ENCODE peak calls at places on chromosomes 16 and 17, in five cellular contexts. D is HCT116, I is stomach, V is esophagus muscularis mucosa, T is GM12878. O is an unnamed sample.

GRCh38 chr17:45293413-45294211 is 23.2 kb downstream of the MAP3K14 start:
- DNase-seq in T (no peak), D (peak; percentile 65), I (peak; percentile 78), V (peak; percentile 95), O (peak; percentile 86)

GRCh38 chr17:5921919-5922318 is 148.3 kb upstream of the WSCD1 start:
- DNase-seq in I (no peak), V (no peak), T (no peak), D (peak; percentile 21), O (no peak)

GRCh38 chr17:50630524-50631194 is 4.0 kb upstream of the ABCC3 start:
- DNase-seq in I (peak; percentile 92), T (no peak), D (peak; percentile 59), V (no peak), O (no peak)

GRCh38 chr16:9854665-9855064 is 327.6 kb downstream of the GRIN2A start:
- DNase-seq in T (no peak), I (no peak), V (peak; percentile 72), D (no peak), O (no peak)

GRCh38 chr17:27453466-27453865 is 2.8 kb upstream of the KSR1 start:
- DNase-seq in V (no peak), T (no peak), I (no peak), D (no peak), O (no peak)

GRCh38 chr17:67212716-67213417 is 32.1 kb downstream of the HELZ start:
- DNase-seq in T (no peak), D (no peak), I (no peak), V (no peak), O (no peak)

GRCh38 chr16:11094075-11094593 is 149.8 kb downstream of the CLEC16A start:
- DNase-seq in I (no peak), V (no peak), T (peak; percentile 53), D (peak; percentile 77), O (no peak)

GRCh38 chr16:86498661-86499493 is 11.4 kb upstream of the FOXF1 start:
- DNase-seq in I (no peak), D (no peak), V (no peak), T (no peak), O (no peak)

GRCh38 chr17:76523084-76524037 is 14.1 kb downstream of the CYGB start:
- DNase-seq in V (no peak), I (peak; percentile 83), D (peak; percentile 58), T (no peak), O (no peak)
- TF ChIP-seq CTCF in V (peak; percentile 99), I (no peak), D (peak; percentile 100), T (peak; percentile 99), O (peak; percentile 99)

DNA sequence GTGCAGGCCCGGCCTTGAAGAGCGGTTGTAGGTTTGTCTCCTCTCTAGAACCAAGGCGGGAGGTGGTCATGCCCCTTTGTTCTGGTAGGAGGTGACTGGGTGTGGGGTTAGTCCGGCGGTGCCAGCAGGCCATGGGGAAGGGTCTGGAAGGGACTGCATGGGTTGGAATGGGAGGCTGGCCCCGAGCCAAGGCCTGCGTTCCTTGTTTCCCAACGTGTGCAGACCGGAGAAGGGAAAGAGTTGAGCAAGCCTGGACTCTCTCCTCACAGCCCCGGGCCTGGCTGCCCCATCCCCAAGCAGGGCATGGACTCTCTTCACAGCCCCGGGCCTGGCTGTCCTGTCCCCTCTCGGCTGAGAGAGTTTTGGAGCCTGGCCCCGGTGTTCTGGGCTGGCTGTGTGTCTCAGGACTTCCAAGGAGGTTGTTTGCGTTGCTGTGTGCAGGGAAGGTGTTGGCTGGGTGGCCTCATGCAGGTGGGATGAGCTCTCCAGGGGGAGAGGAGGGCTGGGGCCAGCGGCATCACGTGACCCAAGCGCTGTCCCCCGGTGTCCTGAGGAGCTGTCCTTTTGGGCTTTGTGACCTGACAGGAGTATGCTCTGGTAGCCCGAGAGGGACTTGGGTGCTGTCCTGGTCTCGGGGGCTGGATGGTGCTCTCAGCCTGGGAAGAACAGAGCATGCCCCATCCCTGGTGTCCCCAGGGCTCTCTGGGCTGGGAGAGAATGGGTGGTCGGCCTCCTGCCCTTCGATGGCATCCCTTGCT is 2.6 kb downstream of the CACNA1H start:
- DNase-seq in V (no peak), I (no peak), T (no peak), D (no peak), O (no peak)
- H3K4me1 ChIP-seq in V (peaks cover 33% of the 10 kb centered on the region), I (peaks cover 85% of the 10 kb centered on the region), T (no peaks in the 10 kb centered on the region), D (peaks cover 19% of the 10 kb centered on the region), O (peaks cover 22% of the 10 kb centered on the region)

GRCh38 chr16:30761427-30761927 is 385 bp downstream of the CFAP119 start:
- DNase-seq in T (no peak), D (no peak), V (no peak), I (no peak), O (no peak)

GRCh38 chr16:30760577-30761426 is 1.1 kb downstream of the CFAP119 start:
- DNase-seq in I (no peak), T (no peak), V (no peak), D (no peak), O (no peak)

GRCh38 chr16:30758988-30759461 is 2.8 kb downstream of the CFAP119 start:
- DNase-seq in V (no peak), I (no peak), T (no peak), D (no peak), O (peak; percentile 62)

GRCh38 chr16:30761928-30762902 is at the start of the genes CFAP119 and RNF40:
- DNase-seq in V (peak; percentile 99), D (peak; percentile 96), I (peak; percentile 97), T (peak; percentile 88), O (peak; percentile 98)

GRCh38 chr16:30760160-30760559 is 1.7 kb downstream of the CFAP119 start:
- DNase-seq in T (no peak), D (no peak), I (no peak), V (no peak), O (no peak)
- TF ChIP-seq POLR2AphosphoS5 in T (no peak), D (no peak), I (no peak), V (no peak), O (no peak)

GRCh38 chr17:17952691-17953090 is 19.5 kb downstream of the TOM1L2 start:
- DNase-seq in D (no peak), I (no peak), V (no peak), T (no peak), O (no peak)
- TF ChIP-seq CTCF in D (peak; percentile 44), I (no peak), V (no peak), T (no peak), O (no peak)

GRCh38 chr17:79840989-79841286 is 1.7 kb upstream of the CBX4 start:
- DNase-seq in V (no peak), D (no peak), I (no peak), T (no peak), O (no peak)
- H3K4me1 ChIP-seq in V (peaks cover 72% of the 10 kb centered on the region), D (peaks cover 41% of the 10 kb centered on the region), I (peaks cover 85% of the 10 kb centered on the region), T (peaks cover 21% of the 10 kb centered on the region), O (peaks cover 89% of the 10 kb centered on the region)

GRCh38 chr16:27430923-27431484 is 29.0 kb downstream of the IL21R start:
- DNase-seq in I (peak; percentile 13), T (no peak), V (peak; percentile 64), D (no peak), O (peak; percentile 52)
- TF ChIP-seq POLR2AphosphoS5 in I (no peak), T (peak; percentile 33), V (no peak), D (no peak), O (no peak)

O was measured in suprapubic skin.